ENCODE peak calls at places on chromosomes 1 and 21, in four cellular contexts. G is HepG2, R is SK-N-SH, C is K562. Q is an unnamed sample.

GRCh38 chr1:222914861-222915632 is 100.2 kb downstream of the DISP1 start:
- DNase-seq in G (no peak), R (no peak), C (no peak), Q (no peak)

GRCh38 chr1:171833091-171833822 is 8.0 kb upstream of the DNM3 start:
- DNase-seq in G (no peak), R (no peak), C (no peak), Q (no peak)

GRCh38 chr21:16751705-16752104 is 761.1 kb upstream of the CXADR start:
- DNase-seq in G (no peak), R (no peak), C (no peak), Q (no peak)

GRCh38 chr1:154910851-154911250 is 25.7 kb downstream of the PMVK start:
- DNase-seq in C (no peak), R (no peak), G (no peak), Q (no peak)

GRCh38 chr1:15885701-15886612 is 38.5 kb downstream of the SPEN start:
- DNase-seq in G (peak), C (peak), R (peak), Q (peak)

GRCh38 chr1:88175631-88176226 is 508.3 kb upstream of the PKN2 start:
- DNase-seq in G (peak), C (no peak), R (no peak), Q (no peak)

GRCh38 chr1:169468982-169469381 is 16.8 kb downstream of the SLC19A2 start:
- DNase-seq in G (no peak), C (no peak), R (no peak), Q (no peak)

GRCh38 chr1:151815716-151816327 is 10.6 kb upstream of the LINGO4 start:
- DNase-seq in G (no peak), C (no peak), R (no peak), Q (no peak)

GRCh38 chr1:185250063-185250462 is 67.0 kb downstream of the IVNS1ABP start:
- DNase-seq in R (no peak), C (no peak), G (no peak), Q (no peak)

GRCh38 chr1:235047331-235047871 is 81.2 kb downstream of the TOMM20 start:
- DNase-seq in C (no peak), R (no peak), G (no peak), Q (no peak)

GRCh38 chr1:214548988-214549387 is 2.4 kb downstream of the PTPN14 start:
- DNase-seq in R (no peak), G (no peak), C (no peak), Q (no peak)

GRCh38 chr1:167981933-167982332 is 45.1 kb upstream of the MPC2 start:
- DNase-seq in C (no peak), G (no peak), R (no peak), Q (no peak)

GRCh38 chr1:243946946-243947345 is 96.9 kb upstream of the AKT3 start:
- DNase-seq in G (no peak), C (peak), R (peak), Q (peak)

GRCh38 chr1:167262820-167263219 is 42.1 kb downstream of the POU2F1 start:
- DNase-seq in R (no peak), C (no peak), G (no peak), Q (no peak)

GRCh38 chr1:26019641-26020315 is 1.8 kb upstream of the EXTL1 start:
- DNase-seq in G (no peak), R (no peak), C (no peak), Q (no peak)

DNA sequence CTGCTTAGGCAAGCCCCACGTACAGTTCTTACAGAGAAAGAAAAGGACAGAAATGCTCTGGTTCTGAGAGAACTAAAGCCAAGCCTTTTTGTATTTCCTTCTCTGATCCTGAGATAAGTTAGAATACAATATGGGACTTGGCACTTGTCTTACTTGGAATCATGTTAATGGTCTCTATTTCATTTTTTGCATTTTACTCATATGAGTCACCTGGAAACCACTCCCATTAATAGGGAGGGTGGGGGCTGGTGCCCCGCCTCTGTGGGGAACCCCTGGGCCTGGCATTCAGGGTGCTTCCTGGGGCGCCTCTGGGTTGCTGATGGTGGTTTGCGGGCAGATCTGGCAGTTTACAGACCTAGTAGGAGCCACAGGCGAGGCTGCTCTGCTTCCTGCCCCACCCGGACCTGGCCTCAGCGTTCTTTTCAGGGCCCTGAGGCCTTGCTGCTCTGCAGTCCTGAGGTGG is 26.7 kb downstream of the TSPAN2 start:
- DNase-seq in C (no peak), G (no peak), R (no peak), Q (no peak)
- TF ChIP-seq MAX in C (no peak), G (no peak), R (no peak), Q (no peak)

DNA sequence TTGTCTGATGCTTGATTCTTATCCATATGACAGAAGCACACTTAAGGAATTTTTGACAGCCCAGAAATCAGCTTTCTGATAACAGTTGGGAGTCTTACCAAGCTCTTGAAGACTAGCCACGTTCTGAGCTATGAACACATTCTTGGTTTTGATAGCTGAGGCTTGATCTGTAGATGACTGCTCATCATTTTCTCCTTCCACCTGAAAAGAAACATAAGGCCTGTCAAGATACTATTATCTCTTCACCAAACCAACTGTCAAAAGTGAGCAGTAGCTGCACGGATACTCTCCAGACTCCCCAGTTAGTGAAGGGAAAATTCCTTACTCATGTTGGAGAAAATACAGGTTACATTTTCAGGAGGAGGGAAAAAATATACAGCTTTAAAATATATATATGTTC is 12.2 kb downstream of the UBR4 start:
- DNase-seq in R (no peak), G (no peak), C (peak), Q (no peak)
- TF ChIP-seq FOXJ3 in R (no peak), G (no peak), C (no peak), Q (no peak)

DNA sequence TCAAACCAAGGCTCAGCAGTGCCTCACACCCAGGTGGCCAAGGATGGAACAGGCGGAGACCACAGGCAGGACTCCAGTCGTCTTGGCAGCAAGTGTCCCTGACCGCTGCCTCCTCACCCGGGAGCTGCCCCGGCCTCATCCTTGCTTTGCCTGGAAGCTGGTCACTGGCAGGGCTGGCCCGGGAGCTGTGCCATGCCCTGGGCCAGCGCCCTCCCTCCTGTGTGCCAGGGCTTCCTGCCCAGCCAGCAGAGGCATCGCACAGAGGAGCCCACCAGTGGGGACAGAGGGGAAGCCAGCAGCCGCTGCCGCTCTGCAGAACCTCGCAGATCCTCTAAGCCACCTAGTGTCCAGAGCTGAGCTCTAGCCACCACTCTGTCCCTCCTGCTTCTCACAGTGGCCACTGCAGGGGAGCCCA is 7.8 kb downstream of the CASZ1 start:
- DNase-seq in G (peak), R (peak), C (no peak), Q (peak)
- TF ChIP-seq MAX in G (no peak), R (no peak), C (no peak), Q (no peak)

DNA sequence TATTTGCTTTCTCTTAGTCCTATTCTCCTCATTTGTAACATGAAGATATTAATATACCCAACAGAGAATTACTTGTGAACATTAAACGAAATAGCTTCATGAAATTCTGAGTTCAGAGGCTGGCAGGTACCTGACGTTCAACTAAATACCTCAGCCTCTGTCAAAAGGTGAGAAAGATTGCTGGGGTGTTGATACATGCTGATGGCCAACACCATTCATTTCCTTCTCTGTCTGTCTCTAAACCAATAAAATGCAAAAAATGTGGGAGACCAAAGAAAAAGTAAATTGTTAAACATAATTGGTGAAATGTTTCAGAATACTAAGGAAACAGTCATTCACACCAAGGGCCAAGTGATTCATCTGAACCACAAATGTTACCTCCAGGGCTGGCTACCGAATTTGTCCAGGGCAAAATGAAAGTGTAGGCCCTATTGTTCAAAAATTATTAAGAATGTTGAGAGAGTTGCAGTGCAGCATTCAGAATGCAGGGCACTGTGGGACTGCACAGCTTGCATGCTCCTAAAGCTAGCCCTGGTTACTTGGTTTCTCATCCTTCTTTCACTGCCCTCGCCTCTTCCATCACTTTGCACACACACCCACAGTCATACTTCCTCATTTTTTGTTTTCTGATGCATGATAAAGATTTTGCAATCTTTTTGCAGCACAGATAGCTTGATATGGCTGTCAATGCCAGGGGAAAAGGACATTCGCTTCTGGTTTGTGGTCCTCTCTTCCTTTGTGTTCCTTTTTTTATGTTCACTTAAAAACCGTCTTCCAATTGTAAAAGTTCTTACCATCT is 414.3 kb upstream of the NR5A2 start:
- DNase-seq in R (no peak), C (no peak), G (no peak), Q (no peak)
- TF ChIP-seq FOXJ3 in R (no peak), C (no peak), G (no peak), Q (no peak)

DNA sequence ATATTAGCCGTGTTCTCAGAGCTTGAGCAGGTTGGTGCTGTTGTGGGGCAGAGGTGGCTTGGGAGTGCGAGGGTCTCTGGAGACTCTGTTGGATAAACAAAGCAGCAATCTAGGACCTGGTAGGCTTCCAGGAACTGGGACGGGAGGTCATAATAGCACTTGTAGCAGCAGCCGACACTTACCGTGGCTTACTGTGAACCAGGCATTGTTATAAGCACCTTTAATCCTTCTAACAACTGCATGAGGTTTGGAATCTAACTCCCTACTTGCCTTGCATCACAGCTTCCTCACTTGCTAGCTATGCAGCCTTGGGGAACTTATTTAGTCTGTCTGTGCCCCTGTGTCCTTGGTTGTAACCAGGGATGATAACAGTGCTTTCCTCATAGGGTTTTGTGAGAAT is 94.9 kb downstream of the NAV1 start:
- DNase-seq in G (no peak), R (no peak), C (no peak), Q (no peak)
- TF ChIP-seq MAX in G (no peak), R (no peak), C (no peak), Q (no peak)